ENCODE peak calls at places on chromosomes 3 and 15, in six cellular contexts. One of them, this sample, is unnamed.
A peak's percentile ranks its signal among the peaks of the same experiment; 100 is the strongest.

GRCh38 chr15:48604567-48604966 is 40.9 kb downstream of the FBN1 start:
- DNase-seq in left cardiac atrium: no peak
- DNase-seq in HTR-8/SVneo: no peak
- DNase-seq in T-cell: no peak
- DNase-seq in transverse colon: no peak
- DNase-seq in stomach: no peak
- DNase-seq in this sample: no peak

GRCh38 chr3:126313580-126314304 is 43.5 kb downstream of the KLF15 start:
- DNase-seq in left cardiac atrium: no peak
- DNase-seq in HTR-8/SVneo: no peak
- DNase-seq in T-cell: no peak
- DNase-seq in transverse colon: no peak
- DNase-seq in stomach: no peak
- DNase-seq in this sample: no peak

GRCh38 chr15:80549712-80550111 is 145.4 kb upstream of the ABHD17C start:
- DNase-seq in left cardiac atrium: no peak
- DNase-seq in HTR-8/SVneo: no peak
- DNase-seq in T-cell: no peak
- DNase-seq in transverse colon: no peak
- DNase-seq in stomach: no peak
- DNase-seq in this sample: no peak

GRCh38 chr3:42052132-42052866 is 38.9 kb upstream of the TRAK1 start:
- DNase-seq in left cardiac atrium: no peak
- DNase-seq in HTR-8/SVneo: no peak
- DNase-seq in T-cell: no peak
- DNase-seq in transverse colon: no peak
- DNase-seq in stomach: no peak
- DNase-seq in this sample: no peak

GRCh38 chr3:28326458-28326926 is 22.0 kb upstream of the ZCWPW2 start:
- DNase-seq in left cardiac atrium: no peak
- DNase-seq in HTR-8/SVneo: no peak
- DNase-seq in T-cell: peak; percentile 27
- DNase-seq in transverse colon: peak; percentile 7
- DNase-seq in stomach: no peak
- DNase-seq in this sample: no peak

GRCh38 chr15:96338772-96339661 is 8.5 kb downstream of the NR2F2 start:
- DNase-seq in left cardiac atrium: no peak
- DNase-seq in HTR-8/SVneo: no peak
- DNase-seq in T-cell: no peak
- DNase-seq in transverse colon: no peak
- DNase-seq in stomach: no peak
- DNase-seq in this sample: no peak

GRCh38 chr3:100238599-100238998 is 22.2 kb upstream of the TBC1D23 start:
- DNase-seq in left cardiac atrium: no peak
- DNase-seq in HTR-8/SVneo: no peak
- DNase-seq in T-cell: no peak
- DNase-seq in transverse colon: no peak
- DNase-seq in stomach: no peak
- DNase-seq in this sample: no peak

GRCh38 chr3:73467211-73467610 is 157.5 kb downstream of the PDZRN3 start:
- DNase-seq in left cardiac atrium: no peak
- DNase-seq in HTR-8/SVneo: no peak
- DNase-seq in T-cell: no peak
- DNase-seq in transverse colon: no peak
- DNase-seq in stomach: no peak
- DNase-seq in this sample: no peak

GRCh38 chr3:126355777-126356372 is 1.3 kb downstream of the KLF15 start:
- DNase-seq in left cardiac atrium: peak; percentile 98
- DNase-seq in HTR-8/SVneo: peak; percentile 61
- DNase-seq in T-cell: no peak
- DNase-seq in transverse colon: peak; percentile 88
- DNase-seq in stomach: peak; percentile 98
- DNase-seq in this sample: no peak

GRCh38 chr3:65855370-65856100 is 183.2 kb downstream of the MAGI1 start:
- DNase-seq in left cardiac atrium: no peak
- DNase-seq in HTR-8/SVneo: no peak
- DNase-seq in T-cell: no peak
- DNase-seq in transverse colon: no peak
- DNase-seq in stomach: no peak
- DNase-seq in this sample: no peak

GRCh38 chr3:37594873-37595783 is 266.6 kb upstream of the CTDSPL start:
- DNase-seq in left cardiac atrium: no peak
- DNase-seq in HTR-8/SVneo: no peak
- DNase-seq in T-cell: no peak
- DNase-seq in transverse colon: no peak
- DNase-seq in stomach: peak; percentile 57
- DNase-seq in this sample: no peak

GRCh38 chr15:52857471-52857870 is 67.3 kb upstream of the ONECUT1 start:
- DNase-seq in left cardiac atrium: no peak
- DNase-seq in HTR-8/SVneo: no peak
- DNase-seq in T-cell: no peak
- DNase-seq in transverse colon: no peak
- DNase-seq in stomach: no peak
- DNase-seq in this sample: no peak

GRCh38 chr3:131047582-131047981 is 20.9 kb downstream of the NEK11 start:
- DNase-seq in left cardiac atrium: no peak
- DNase-seq in HTR-8/SVneo: no peak
- DNase-seq in T-cell: no peak
- DNase-seq in transverse colon: no peak
- DNase-seq in stomach: no peak
- DNase-seq in this sample: no peak